ENCODE peak calls at places on chromosome 20, in five cellular contexts. F, H, B, Y and S are unnamed samples.

GRCh38 chr20:50472693-50473610 is 37.2 kb upstream of the PTPN1 start:
- DNase-seq in Y (no peak), H (no peak), B (no peak), F (no peak), S (no peak)

GRCh38 chr20:22414354-22414753 is 170.0 kb downstream of the FOXA2 start:
- DNase-seq in Y (no peak), B (peak), H (no peak), F (no peak), S (no peak)

GRCh38 chr20:62583424-62583920 is 58.8 kb upstream of the SLCO4A1 start:
- DNase-seq in Y (no peak), B (peak), F (no peak), H (no peak), S (peak)

GRCh38 chr20:9392892-9393857 is 121.2 kb upstream of the LAMP5 start:
- DNase-seq in H (no peak), Y (no peak), F (peak), B (peak), S (peak)

GRCh38 chr20:34772437-34772836 is 53.0 kb downstream of the NCOA6 start:
- DNase-seq in F (no peak), H (no peak), B (no peak), Y (no peak), S (no peak)

GRCh38 chr20:20010639-20011500 is 6.3 kb upstream of the NAA20 start:
- DNase-seq in F (no peak), B (peak), Y (no peak), H (no peak), S (peak)

GRCh38 chr20:47370214-47370613 is 13.7 kb upstream of the ZMYND8 start:
- DNase-seq in B (no peak), F (no peak), Y (no peak), H (no peak), S (no peak)

GRCh38 chr20:50278684-50279531 is 88.3 kb downstream of the CEBPB start:
- DNase-seq in F (peak), B (no peak), H (no peak), Y (no peak), S (peak)

GRCh38 chr20:5719861-5720401 is 30.3 kb upstream of the SHLD1 start:
- DNase-seq in F (peak), B (peak), H (no peak), Y (no peak), S (peak)

GRCh38 chr20:20568604-20569205 is 143.7 kb downstream of the RALGAPA2 start:
- DNase-seq in F (peak), H (no peak), Y (peak), B (peak), S (peak)

GRCh38 chr20:51705400-51705799 is 62.8 kb downstream of the ATP9A start:
- DNase-seq in Y (no peak), F (no peak), B (no peak), H (no peak), S (no peak)

GRCh38 chr20:63955846-63956663 is at the start of gene UCKL1:
- DNase-seq in B (peak), H (peak), F (peak), Y (peak), S (peak)

GRCh38 chr20:25984933-25985332 is 288.3 kb upstream of the ZNF337 start:
- DNase-seq in B (no peak), F (peak), H (no peak), Y (peak), S (peak)

GRCh38 chr20:17334866-17335412 is 108.1 kb downstream of the PCSK2 start:
- DNase-seq in Y (no peak), B (no peak), H (no peak), F (no peak), S (no peak)

GRCh38 chr20:47801079-47801478 is 15.8 kb upstream of the SULF2 start:
- DNase-seq in H (no peak), Y (no peak), B (no peak), F (no peak), S (no peak)

GRCh38 chr20:63260943-63261807 is 6.9 kb upstream of the NKAIN4 start:
- DNase-seq in F (no peak), H (no peak), B (no peak), Y (no peak), S (no peak)

GRCh38 chr20:47063407-47063806 is 168.8 kb downstream of the EYA2 start:
- DNase-seq in F (no peak), B (peak), H (no peak), Y (no peak), S (no peak)

GRCh38 chr20:57747889-57748456 is 38.2 kb upstream of the PMEPA1 start:
- DNase-seq in B (no peak), Y (no peak), F (no peak), H (no peak), S (peak)

GRCh38 chr20:19974621-19975435 is 42.3 kb upstream of the NAA20 start:
- DNase-seq in Y (no peak), B (peak), H (no peak), F (peak), S (peak)

GRCh38 chr20:2133318-2134183 is 31.9 kb downstream of the STK35 start:
- DNase-seq in F (no peak), B (peak), Y (no peak), H (no peak), S (peak)

GRCh38 chr20:60389882-60390281 is 431.7 kb downstream of the CDH26 start:
- DNase-seq in H (no peak), B (no peak), Y (no peak), F (no peak), S (no peak)